ENCODE peak calls at places on chromosomes 13 and 19, in four cellular contexts. I, S, B and D are unnamed samples.

GRCh38 chr19:9324584-9324962 is 594 bp downstream of the ZNF559 start:
- DNase-seq in I (no peak), S (no peak), B (no peak), D (no peak)

GRCh38 chr19:42270346-42271044 is 1.4 kb downstream of the CIC start:
- DNase-seq in I (no peak), S (no peak), B (no peak), D (no peak)

GRCh38 chr13:35554972-35555623 is 78.6 kb upstream of the MAB21L1 start:
- DNase-seq in I (no peak), S (no peak), B (no peak), D (no peak)

GRCh38 chr13:75365724-75366173 is 116.2 kb downstream of the TBC1D4 start:
- DNase-seq in I (no peak), S (no peak), B (peak; percentile 30), D (peak; percentile 86)

GRCh38 chr13:44109986-44110640 is 230.4 kb downstream of the LACC1 start:
- DNase-seq in I (no peak), S (no peak), B (no peak), D (no peak)

GRCh38 chr19:18513868-18514267 is 8.0 kb downstream of the ELL start:
- DNase-seq in I (no peak), S (no peak), B (no peak), D (no peak)

GRCh38 chr13:76884571-76885202 is 1.5 kb downstream of the KCTD12 start:
- DNase-seq in I (no peak), S (no peak), B (no peak), D (peak; percentile 20)

GRCh38 chr19:40822161-40822560 is 23.2 kb downstream of the EGLN2 start:
- DNase-seq in I (peak; percentile 25), S (no peak), B (no peak), D (no peak)

GRCh38 chr19:5369962-5370367 is 29.4 kb upstream of the PTPRS start:
- DNase-seq in I (peak; percentile 87), S (peak; percentile 46), B (peak; percentile 82), D (no peak)

GRCh38 chr19:16447015-16447384 is 24.8 kb downstream of the EPS15L1 start:
- DNase-seq in I (no peak), S (no peak), B (peak; percentile 93), D (peak; percentile 91)

GRCh38 chr13:60397693-60398437 is 845 bp downstream of the TDRD3 start:
- DNase-seq in I (peak; percentile 60), S (peak; percentile 26), B (peak; percentile 64), D (peak; percentile 67)
- H3K14ac ChIP-seq in I (peak overlapping the region; percentile 91), S (no peak overlapping the region), B (peak overlapping the region; percentile 79), D (peak overlapping the region; percentile 68)

DNA sequence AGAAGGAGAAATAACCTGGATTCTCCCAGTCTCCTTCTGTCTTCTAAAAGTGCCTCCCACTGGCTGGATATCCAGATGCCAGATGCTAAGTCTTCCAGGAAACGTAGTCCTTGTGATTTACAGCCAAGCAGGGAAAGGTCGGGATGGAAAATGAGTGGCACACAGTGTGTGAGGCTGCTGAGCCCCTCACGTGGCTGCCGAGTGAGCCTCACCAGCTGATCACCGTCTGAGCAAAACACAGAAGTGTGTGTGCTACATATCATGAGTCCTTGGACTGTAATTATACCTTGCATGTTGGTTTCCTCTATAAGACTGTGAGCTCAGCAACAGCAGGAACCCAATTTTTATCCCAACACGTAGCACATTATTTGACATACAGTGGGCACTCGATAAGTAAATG is 15.1 kb downstream of the LHFPL6 start:
- DNase-seq in I (no peak), S (no peak), B (no peak), D (no peak)
- H3K14ac ChIP-seq in I (no peak overlapping the region), S (no peak overlapping the region), B (no peak overlapping the region), D (no peak overlapping the region)

GRCh38 chr19:14430712-14431111 is 2.4 kb upstream of the PKN1 start:
- DNase-seq in I (no peak), S (no peak), B (no peak), D (no peak)

GRCh38 chr19:14433454-14434156 is 499 bp downstream of the PKN1 start:
- DNase-seq in I (no peak), S (no peak), B (no peak), D (no peak)

GRCh38 chr19:14434543-14435319 is 1.6 kb downstream of the PKN1 start:
- DNase-seq in I (no peak), S (no peak), B (peak; percentile 95), D (peak; percentile 72)

GRCh38 chr19:14434157-14434501 is 1.0 kb downstream of the PKN1 start:
- DNase-seq in I (no peak), S (no peak), B (no peak), D (no peak)

DNA sequence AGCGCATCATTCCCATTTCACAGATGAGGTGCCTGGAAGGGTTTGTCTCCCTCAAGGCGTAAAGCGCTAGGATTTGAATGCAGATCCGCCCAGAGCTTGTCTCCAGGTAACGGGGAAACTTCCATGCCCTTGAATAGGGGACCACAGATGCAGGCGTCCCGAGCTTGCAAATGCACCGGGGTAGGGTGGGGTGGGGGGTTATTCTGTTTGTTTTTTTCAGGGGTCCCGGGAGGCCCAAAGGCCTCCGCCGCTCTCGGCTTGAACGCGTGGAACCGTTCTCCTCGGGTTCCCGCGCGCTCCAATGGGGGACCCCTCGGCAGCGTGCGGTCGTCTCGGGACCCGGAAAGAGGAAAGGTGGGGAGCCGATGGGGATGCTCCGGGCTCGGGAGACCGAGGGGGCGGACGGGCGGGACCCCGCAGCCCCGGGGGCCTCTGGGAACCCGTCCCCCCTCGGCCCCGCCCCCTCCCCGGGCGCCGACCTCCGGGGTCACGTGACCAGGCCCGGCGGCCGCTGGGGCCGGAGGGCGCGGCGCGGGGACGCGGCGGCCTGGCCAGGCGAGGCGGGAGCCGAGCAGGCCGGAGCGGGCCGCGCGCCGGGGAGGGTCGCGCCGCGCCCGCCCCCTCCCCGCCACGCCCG is at the start of gene PKN1:
- DNase-seq in I (peak; percentile 67), S (peak; percentile 67), B (no peak), D (no peak)
- H3K14ac ChIP-seq in I (peak within 1 kb of the TSS; percentile 17), S (peak within 1 kb of the TSS; percentile 82), B (peak within 1 kb of the TSS; percentile 41), D (peak within 1 kb of the TSS; percentile 96)

DNA sequence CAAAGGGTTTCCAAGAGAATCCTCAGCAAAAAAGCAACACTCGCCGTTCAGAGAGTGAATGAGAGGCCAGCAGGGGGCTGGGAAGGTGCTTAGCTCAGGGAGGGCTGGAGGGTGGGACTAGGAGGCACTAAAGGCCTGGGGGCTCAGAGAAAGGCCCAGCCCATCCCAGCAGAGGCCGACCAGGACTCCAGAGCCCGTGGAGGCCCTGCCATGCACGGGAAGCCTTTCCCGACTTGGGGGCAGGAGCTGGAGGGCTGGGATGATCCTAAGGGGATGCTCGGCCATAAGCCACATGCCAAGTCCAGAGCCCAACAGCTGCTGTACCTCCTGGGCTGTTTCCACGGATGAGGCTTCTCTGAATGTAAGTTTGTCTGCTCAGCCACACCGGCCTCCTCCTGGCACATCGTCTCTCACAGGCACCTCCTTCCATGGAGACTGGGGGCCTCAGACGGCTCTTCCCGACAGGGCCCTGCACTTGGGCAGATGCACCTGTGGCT is 19.5 kb downstream of the RASA3 start:
- DNase-seq in I (no peak), S (no peak), B (no peak), D (no peak)
- H3K14ac ChIP-seq in I (peak overlapping the region; percentile 12), S (peak overlapping the region; percentile 49), B (no peak overlapping the region), D (peak overlapping the region; percentile 94)

GRCh38 chr19:7482584-7483439 is 6.0 kb downstream of the PEX11G start:
- DNase-seq in I (peak; percentile 97), S (no peak), B (peak; percentile 27), D (no peak)
- H3K14ac ChIP-seq in I (peak overlapping the region; percentile 85), S (peak overlapping the region; percentile 56), B (peak overlapping the region; percentile 80), D (no peak overlapping the region)

GRCh38 chr19:50334741-50335421 is 5.7 kb upstream of the KCNC3 start:
- DNase-seq in I (no peak), S (no peak), B (no peak), D (no peak)

GRCh38 chr19:50333235-50333736 is 4.1 kb upstream of the KCNC3 start:
- DNase-seq in I (peak; percentile 96), S (peak; percentile 94), B (peak; percentile 98), D (peak; percentile 67)

GRCh38 chr19:50332264-50333038 is 3.3 kb upstream of the KCNC3 start:
- DNase-seq in I (peak; percentile 73), S (no peak), B (peak; percentile 91), D (no peak)

GRCh38 chr19:50332014-50332263 is 2.8 kb upstream of the KCNC3 start:
- DNase-seq in I (no peak), S (no peak), B (no peak), D (no peak)

DNA sequence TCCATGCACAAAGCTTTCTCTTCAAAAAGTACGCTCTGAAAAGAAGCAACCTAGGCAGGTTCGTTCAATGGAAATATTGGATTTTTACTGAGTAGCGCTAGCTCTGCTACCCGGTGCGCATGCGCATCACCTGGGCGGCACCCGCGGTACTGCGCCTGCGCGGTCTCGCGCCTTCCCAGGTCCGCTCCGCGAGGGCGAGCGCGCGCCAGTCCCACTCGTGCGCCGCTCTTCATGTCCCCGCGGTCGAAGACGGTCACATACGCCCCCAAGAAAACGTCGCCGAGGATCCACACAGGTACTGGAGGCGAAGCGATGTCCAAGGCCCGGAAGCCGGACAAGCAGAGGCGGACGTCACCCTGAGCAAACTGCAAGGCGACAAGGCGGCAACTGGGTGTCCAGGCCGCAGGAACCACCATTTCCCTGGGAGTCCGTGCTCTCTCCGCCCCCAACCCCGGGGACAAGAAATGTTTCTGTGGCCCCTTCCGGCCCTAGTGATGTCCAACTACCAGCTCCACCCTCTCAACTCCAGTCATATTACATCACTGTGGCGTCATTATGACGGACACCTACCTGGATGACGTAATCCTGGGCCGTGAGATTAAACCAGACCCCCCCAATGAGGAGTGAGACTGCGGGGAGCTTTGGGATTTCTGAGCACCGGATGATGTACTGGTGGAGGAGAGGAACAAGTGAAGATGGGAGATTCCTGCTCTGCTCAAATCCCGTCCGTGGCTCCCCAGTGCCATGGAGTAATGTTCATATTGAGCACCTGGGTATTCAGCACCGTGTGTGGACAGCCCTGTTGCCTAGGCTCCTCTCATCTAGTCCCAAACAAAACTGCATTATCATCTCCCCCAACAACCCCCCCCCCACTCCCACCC is 4.8 kb upstream of the KCNC3 start:
- DNase-seq in I (peak; percentile 67), S (no peak), B (peak; percentile 77), D (no peak)
- H3K14ac ChIP-seq in I (peak overlapping the region; percentile 60), S (peak overlapping the region; percentile 58), B (peak overlapping the region; percentile 81), D (no peak overlapping the region)

GRCh38 chr19:679418-680286 is 3.5 kb downstream of the FSTL3 start:
- DNase-seq in I (peak; percentile 64), S (no peak), B (peak; percentile 69), D (peak; percentile 80)
- H3K14ac ChIP-seq in I (peak overlapping the region; percentile 56), S (peak overlapping the region; percentile 99), B (peak overlapping the region; percentile 79), D (peak overlapping the region; percentile 78)

DNA sequence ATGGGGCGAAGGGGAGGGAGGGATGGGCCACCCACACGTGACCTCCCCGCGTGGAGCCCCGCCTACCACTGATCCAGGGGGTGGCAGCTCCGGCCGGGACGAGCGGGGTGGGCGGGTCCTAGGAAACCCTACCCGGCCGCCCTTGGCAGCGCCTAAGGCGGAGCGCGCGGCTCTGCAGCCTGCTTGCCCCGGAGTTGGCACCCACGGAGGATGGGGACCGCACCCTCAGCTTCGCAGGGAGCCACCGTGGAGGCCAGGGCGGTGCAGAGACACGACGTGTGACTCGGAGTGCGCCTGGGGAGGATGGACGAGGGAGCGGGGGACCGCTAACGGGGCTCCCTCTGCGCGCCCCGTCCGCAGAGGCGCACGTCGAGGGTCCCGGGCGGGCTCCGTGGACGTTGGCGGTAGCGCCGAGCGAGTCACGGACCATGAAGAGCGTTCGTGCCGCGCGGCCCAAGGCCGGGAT is at the start of gene RGS9BP:
- DNase-seq in I (peak; percentile 66), S (peak; percentile 46), B (peak; percentile 54), D (peak; percentile 59)
- H3K14ac ChIP-seq in I (no peak within 1 kb of the TSS), S (peak within 1 kb of the TSS; percentile 86), B (peak within 1 kb of the TSS; percentile 90), D (peak within 1 kb of the TSS; percentile 81)

GRCh38 chr13:50909605-50910482 is at the start of gene RNASEH2B:
- DNase-seq in I (peak; percentile 78), S (peak; percentile 56), B (peak; percentile 69), D (peak; percentile 40)
- H3K14ac ChIP-seq in I (peak within 1 kb of the TSS; percentile 96), S (no peak within 1 kb of the TSS), B (peak within 1 kb of the TSS; percentile 13), D (peak within 1 kb of the TSS; percentile 89)